ENCODE peak calls at places on chromosomes 13 and 19, in eight cellular contexts. A, D, O, T, Q, P, B and W are unnamed samples.

GRCh38 chr19:36528921-36529518 is 949 bp upstream of the ZNF260 start:
- DNase-seq in A (peak; percentile 39), D (no peak), O (no peak), T (no peak), Q (peak; percentile 58), P (peak; percentile 37), B (no peak), W (peak; percentile 38)

GRCh38 chr19:38711726-38712153 is 32.5 kb downstream of the CAPN12 start:
- DNase-seq in A (no peak), D (peak; percentile 97), O (peak; percentile 72), T (no peak), Q (no peak), P (no peak), B (no peak), W (no peak)

GRCh38 chr19:16326401-16327130 is 1.9 kb downstream of the KLF2 start:
- DNase-seq in A (no peak), D (no peak), O (peak; percentile 29), T (no peak), Q (peak; percentile 69), P (peak; percentile 62), B (no peak), W (peak; percentile 63)

GRCh38 chr13:37666036-37666435 is 67.5 kb upstream of the POSTN start:
- DNase-seq in A (no peak), D (no peak), O (no peak), T (no peak), Q (no peak), P (no peak), B (no peak), W (no peak)

GRCh38 chr19:41323023-41323422 is 13.1 kb downstream of the CCDC97 start:
- DNase-seq in A (peak; percentile 51), D (peak; percentile 71), O (no peak), T (no peak), Q (no peak), P (peak; percentile 67), B (no peak), W (no peak)

GRCh38 chr13:23477096-23477495 is 43.6 kb upstream of the SACS start:
- DNase-seq in A (no peak), D (no peak), O (no peak), T (no peak), Q (no peak), P (no peak), B (no peak), W (no peak)

GRCh38 chr13:30618186-30618937 is 642 bp downstream of the USPL1 start:
- DNase-seq in A (peak; percentile 25), D (peak; percentile 17), O (no peak), T (peak; percentile 27), Q (no peak), P (no peak), B (no peak), W (peak; percentile 5)

GRCh38 chr13:34462843-34463242 is 479.2 kb upstream of the NBEA start:
- DNase-seq in A (no peak), D (peak; percentile 83), O (no peak), T (peak; percentile 29), Q (no peak), P (no peak), B (no peak), W (no peak)

GRCh38 chr19:12237143-12237839 is 57.4 kb downstream of the ZNF44 start:
- DNase-seq in A (no peak), D (no peak), O (no peak), T (no peak), Q (peak; percentile 26), P (no peak), B (no peak), W (peak; percentile 19)

GRCh38 chr13:97224544-97225324 is 2.6 kb downstream of the MBNL2 start:
- DNase-seq in A (peak; percentile 42), D (peak; percentile 31), O (no peak), T (peak; percentile 70), Q (peak; percentile 69), P (peak; percentile 19), B (no peak), W (no peak)

GRCh38 chr19:6425732-6426686 is 1.4 kb upstream of the KHSRP start:
- DNase-seq in A (no peak), D (no peak), O (no peak), T (no peak), Q (no peak), P (no peak), B (no peak), W (no peak)

GRCh38 chr19:44813331-44814131 is 4.6 kb downstream of the BCAM start:
- DNase-seq in A (no peak), D (no peak), O (no peak), T (no peak), Q (peak; percentile 70), P (peak; percentile 51), B (no peak), W (peak; percentile 68)

GRCh38 chr13:74134777-74135305 is 637 bp upstream of the KLF12 start:
- DNase-seq in A (peak; percentile 79), D (peak; percentile 57), O (peak; percentile 53), T (peak; percentile 67), Q (no peak), P (peak; percentile 53), B (peak; percentile 50), W (peak; percentile 57)

GRCh38 chr13:48255954-48256353 is 22.9 kb downstream of the ITM2B start:
- DNase-seq in A (no peak), D (peak; percentile 15), O (no peak), T (no peak), Q (no peak), P (no peak), B (no peak), W (no peak)

GRCh38 chr13:27470042-27470830 is 19.9 kb upstream of the MTIF3 start:
- DNase-seq in A (no peak), D (no peak), O (no peak), T (no peak), Q (no peak), P (no peak), B (no peak), W (no peak)

GRCh38 chr13:74869846-74870245 is 612.1 kb downstream of the TBC1D4 start:
- DNase-seq in A (no peak), D (peak; percentile 40), O (no peak), T (no peak), Q (no peak), P (no peak), B (no peak), W (no peak)

GRCh38 chr19:38505958-38506357 is 72.5 kb downstream of the RYR1 start:
- DNase-seq in A (no peak), D (no peak), O (no peak), T (no peak), Q (no peak), P (no peak), B (no peak), W (no peak)

GRCh38 chr19:11538232-11539036 is at the start of gene CNN1:
- DNase-seq in A (peak; percentile 80), D (no peak), O (no peak), T (peak; percentile 29), Q (peak; percentile 86), P (peak; percentile 95), B (no peak), W (peak; percentile 85)

GRCh38 chr19:10654610-10655456 is 687 bp downstream of the ILF3 start:
- DNase-seq in A (peak; percentile 75), D (no peak), O (peak; percentile 49), T (peak; percentile 35), Q (peak; percentile 95), P (peak; percentile 74), B (peak; percentile 72), W (peak; percentile 88)

GRCh38 chr13:113970810-113971470 is 2.9 kb downstream of the C13orf46 start:
- DNase-seq in A (no peak), D (no peak), O (peak; percentile 79), T (peak; percentile 91), Q (no peak), P (no peak), B (no peak), W (no peak)

GRCh38 chr13:66519259-66519658 is 710.9 kb downstream of the PCDH9 start:
- DNase-seq in A (no peak), D (no peak), O (no peak), T (no peak), Q (no peak), P (no peak), B (no peak), W (no peak)

GRCh38 chr19:16025108-16026101 is 50.9 kb upstream of the TPM4 start:
- DNase-seq in A (peak; percentile 38), D (peak; percentile 84), O (no peak), T (peak; percentile 54), Q (peak; percentile 52), P (peak; percentile 66), B (no peak), W (peak; percentile 56)

GRCh38 chr13:20398459-20398858 is 127.2 kb downstream of the CRYL1 start:
- DNase-seq in A (no peak), D (no peak), O (no peak), T (peak; percentile 7), Q (no peak), P (no peak), B (no peak), W (no peak)

GRCh38 chr19:4266253-4267000 is 12.6 kb upstream of the SHD start:
- DNase-seq in A (no peak), D (no peak), O (no peak), T (no peak), Q (no peak), P (no peak), B (no peak), W (no peak)

GRCh38 chr19:17555480-17555928 is at the start of gene COLGALT1:
- DNase-seq in A (peak; percentile 100), D (peak; percentile 97), O (peak; percentile 99), T (peak; percentile 100), Q (peak; percentile 100), P (peak; percentile 97), B (peak; percentile 92), W (peak; percentile 98)

GRCh38 chr13:109610517-109610916 is 175.9 kb downstream of the IRS2 start:
- DNase-seq in A (peak; percentile 28), D (peak; percentile 5), O (peak; percentile 32), T (peak; percentile 48), Q (peak; percentile 60), P (peak; percentile 34), B (no peak), W (peak; percentile 32)